ENCODE peak calls at places on chromosomes 16 and 17, in ten cellular contexts. C is ELF-1, F is ELR, Q is HTR-8/SVneo, B is astrocyte, P is AG10803, E is Daoy, V is NCI-H524, N is AG08395, X is AG09319. Y is an unnamed sample.

GRCh38 chr16:2162676-2163118 is 7.1 kb downstream of the TRAF7 start:
- DNase-seq in C (no peak), F (no peak), Q (no peak), B (no peak), P (no peak), E (no peak), V (no peak), N (no peak), X (no peak), Y (no peak)

GRCh38 chr16:82649766-82650165 is 23.0 kb downstream of the CDH13 start:
- DNase-seq in C (no peak), F (peak), Q (no peak), B (no peak), P (no peak), E (no peak), V (no peak), N (no peak), X (no peak), Y (no peak)

GRCh38 chr16:87132361-87133014 is 184.7 kb downstream of the C16orf95 start:
- DNase-seq in C (peak), F (peak), Q (no peak), B (peak), P (peak), E (no peak), V (no peak), N (peak), X (peak), Y (no peak)

GRCh38 chr17:73342549-73343167 is 30.9 kb upstream of the CDC42EP4 start:
- DNase-seq in C (peak), F (peak), Q (no peak), B (peak), P (peak), E (peak), V (peak), N (peak), X (no peak), Y (no peak)

GRCh38 chr17:66306413-66306812 is 4.0 kb downstream of the PRKCA start:
- DNase-seq in C (no peak), F (peak), Q (no peak), B (peak), P (peak), E (no peak), V (no peak), N (peak), X (no peak), Y (no peak)

GRCh38 chr17:63932008-63932561 is at the start of gene CD79B:
- DNase-seq in C (no peak), F (no peak), Q (no peak), B (no peak), P (no peak), E (no peak), V (no peak), N (no peak), X (no peak), Y (peak)

GRCh38 chr17:801660-802059 is 19.5 kb downstream of the MRM3 start:
- DNase-seq in C (no peak), F (no peak), Q (no peak), B (peak), P (no peak), E (no peak), V (no peak), N (no peak), X (no peak), Y (no peak)

GRCh38 chr16:28930652-28931051 is 1.1 kb upstream of the CD19 start:
- DNase-seq in C (no peak), F (no peak), Q (no peak), B (no peak), P (no peak), E (no peak), V (peak), N (no peak), X (no peak), Y (no peak)

GRCh38 chr17:2157081-2157480 is 102.2 kb downstream of the HIC1 start:
- DNase-seq in C (no peak), F (peak), Q (no peak), B (peak), P (peak), E (no peak), V (no peak), N (peak), X (no peak), Y (no peak)